ENCODE peak calls at places on chromosomes 6 and 20, in six cellular contexts. One of them, this sample, is unnamed.

GRCh38 chr6:37038297-37039198 is 33.1 kb downstream of the FGD2 start:
- DNase-seq in WTC11: no peak
- DNase-seq in A549: no peak
- DNase-seq in NB4: no peak
- DNase-seq in SK-N-SH: peak
- DNase-seq in GM12878: no peak
- DNase-seq in this sample: no peak

GRCh38 chr20:25300496-25301170 is 52.7 kb downstream of the PYGB start:
- DNase-seq in WTC11: no peak
- DNase-seq in A549: no peak
- DNase-seq in NB4: no peak
- DNase-seq in SK-N-SH: no peak
- DNase-seq in GM12878: no peak
- DNase-seq in this sample: no peak

GRCh38 chr6:43284986-43285385 is 13.1 kb upstream of the SLC22A7 start:
- DNase-seq in WTC11: no peak
- DNase-seq in A549: no peak
- DNase-seq in NB4: no peak
- DNase-seq in SK-N-SH: no peak
- DNase-seq in GM12878: no peak
- DNase-seq in this sample: no peak

GRCh38 chr20:21862224-21862927 is 156.9 kb downstream of the PAX1 start:
- DNase-seq in WTC11: peak
- DNase-seq in A549: no peak
- DNase-seq in NB4: no peak
- DNase-seq in SK-N-SH: no peak
- DNase-seq in GM12878: no peak
- DNase-seq in this sample: no peak

GRCh38 chr6:30926644-30927043 is 5.3 kb downstream of the SFTA2 start:
- DNase-seq in WTC11: no peak
- DNase-seq in A549: peak
- DNase-seq in NB4: no peak
- DNase-seq in SK-N-SH: no peak
- DNase-seq in GM12878: no peak
- DNase-seq in this sample: no peak

GRCh38 chr6:97085772-97086171 is 161.2 kb downstream of the KLHL32 start:
- DNase-seq in WTC11: no peak
- DNase-seq in A549: no peak
- DNase-seq in NB4: no peak
- DNase-seq in SK-N-SH: no peak
- DNase-seq in GM12878: no peak
- DNase-seq in this sample: no peak

GRCh38 chr6:118630067-118630466 is 21.3 kb downstream of the CEP85L start:
- DNase-seq in WTC11: no peak
- DNase-seq in A549: no peak
- DNase-seq in NB4: no peak
- DNase-seq in SK-N-SH: no peak
- DNase-seq in GM12878: no peak
- DNase-seq in this sample: no peak

GRCh38 chr20:48247961-48248360 is 462.7 kb upstream of the SULF2 start:
- DNase-seq in WTC11: no peak
- DNase-seq in A549: no peak
- DNase-seq in NB4: no peak
- DNase-seq in SK-N-SH: no peak
- DNase-seq in GM12878: no peak
- DNase-seq in this sample: no peak

GRCh38 chr6:29995346-29995777 is 53.0 kb downstream of the HLA-A start:
- DNase-seq in WTC11: no peak
- DNase-seq in A549: no peak
- DNase-seq in NB4: peak
- DNase-seq in SK-N-SH: no peak
- DNase-seq in GM12878: no peak
- DNase-seq in this sample: no peak

GRCh38 chr6:151661928-151662327 is 145.6 kb upstream of the ESR1 start:
- DNase-seq in WTC11: peak
- DNase-seq in A549: no peak
- DNase-seq in NB4: no peak
- DNase-seq in SK-N-SH: no peak
- DNase-seq in GM12878: no peak
- DNase-seq in this sample: no peak

GRCh38 chr6:6699741-6700367 is 111.3 kb downstream of the LY86 start:
- DNase-seq in WTC11: no peak
- DNase-seq in A549: peak
- DNase-seq in NB4: peak
- DNase-seq in SK-N-SH: peak
- DNase-seq in GM12878: no peak
- DNase-seq in this sample: no peak

GRCh38 chr6:12343440-12344162 is 53.4 kb downstream of the EDN1 start:
- DNase-seq in WTC11: no peak
- DNase-seq in A549: peak
- DNase-seq in NB4: no peak
- DNase-seq in SK-N-SH: no peak
- DNase-seq in GM12878: no peak
- DNase-seq in this sample: peak

GRCh38 chr6:117536317-117536716 is 53.8 kb downstream of the DCBLD1 start:
- DNase-seq in WTC11: no peak
- DNase-seq in A549: no peak
- DNase-seq in NB4: no peak
- DNase-seq in SK-N-SH: no peak
- DNase-seq in GM12878: no peak
- DNase-seq in this sample: no peak

GRCh38 chr6:168060521-168060931 is 18.5 kb downstream of the FRMD1 start:
- DNase-seq in WTC11: peak
- DNase-seq in A549: peak
- DNase-seq in NB4: no peak
- DNase-seq in SK-N-SH: peak
- DNase-seq in GM12878: no peak
- DNase-seq in this sample: peak

GRCh38 chr6:50899306-50899840 is 80.7 kb downstream of the TFAP2B start:
- DNase-seq in WTC11: no peak
- DNase-seq in A549: no peak
- DNase-seq in NB4: no peak
- DNase-seq in SK-N-SH: no peak
- DNase-seq in GM12878: no peak
- DNase-seq in this sample: no peak

GRCh38 chr6:32393660-32394420 is 13.1 kb downstream of the BTNL2 start:
- DNase-seq in WTC11: no peak
- DNase-seq in A549: no peak
- DNase-seq in NB4: no peak
- DNase-seq in SK-N-SH: no peak
- DNase-seq in GM12878: no peak
- DNase-seq in this sample: no peak

GRCh38 chr20:8315639-8316573 is 183.8 kb downstream of the PLCB1 start:
- DNase-seq in WTC11: no peak
- DNase-seq in A549: no peak
- DNase-seq in NB4: no peak
- DNase-seq in SK-N-SH: no peak
- DNase-seq in GM12878: no peak
- DNase-seq in this sample: peak

GRCh38 chr20:8322654-8323053 is 190.6 kb downstream of the PLCB1 start:
- DNase-seq in WTC11: no peak
- DNase-seq in A549: no peak
- DNase-seq in NB4: no peak
- DNase-seq in SK-N-SH: no peak
- DNase-seq in GM12878: no peak
- DNase-seq in this sample: no peak

GRCh38 chr20:8320306-8320705 is 188.2 kb downstream of the PLCB1 start:
- DNase-seq in WTC11: no peak
- DNase-seq in A549: no peak
- DNase-seq in NB4: peak
- DNase-seq in SK-N-SH: no peak
- DNase-seq in GM12878: no peak
- DNase-seq in this sample: no peak

DNA sequence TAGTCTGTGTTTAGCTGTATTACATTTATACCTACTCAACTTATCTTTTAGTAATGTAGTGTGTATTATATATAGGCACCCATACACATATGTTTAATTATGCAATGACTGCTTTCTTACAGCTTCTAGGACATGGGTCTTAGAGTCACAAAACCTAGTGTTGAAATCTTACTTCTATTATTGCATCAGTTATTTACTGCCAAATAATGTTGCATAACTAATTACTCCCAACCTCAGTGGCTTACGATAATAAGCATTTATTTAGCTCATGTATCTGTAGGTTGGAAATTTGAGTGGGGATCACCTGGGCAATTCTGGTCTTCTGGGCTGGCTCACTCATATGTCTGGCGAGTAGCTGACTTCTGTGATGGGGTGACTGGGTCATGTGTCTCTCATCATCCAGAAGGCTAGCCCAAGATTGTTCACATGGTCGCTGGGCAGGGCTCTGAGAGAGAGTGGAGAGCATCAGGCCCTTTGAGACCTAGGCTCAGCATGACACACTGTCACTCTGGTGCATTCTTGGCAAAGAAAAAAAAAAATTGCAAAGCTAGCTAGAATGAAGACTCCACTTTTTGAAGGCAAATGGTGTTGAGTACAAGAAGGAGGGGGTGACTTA is 187.0 kb downstream of the PLCB1 start:
- DNase-seq in WTC11: no peak
- DNase-seq in A549: no peak
- DNase-seq in NB4: peak
- DNase-seq in SK-N-SH: no peak
- DNase-seq in GM12878: no peak
- DNase-seq in this sample: no peak
- TF ChIP-seq MAX in WTC11: no peak
- TF ChIP-seq MAX in A549: no peak
- TF ChIP-seq MAX in NB4: no peak
- TF ChIP-seq MAX in SK-N-SH: no peak
- TF ChIP-seq MAX in GM12878: no peak
- TF ChIP-seq MAX in this sample: no peak

DNA sequence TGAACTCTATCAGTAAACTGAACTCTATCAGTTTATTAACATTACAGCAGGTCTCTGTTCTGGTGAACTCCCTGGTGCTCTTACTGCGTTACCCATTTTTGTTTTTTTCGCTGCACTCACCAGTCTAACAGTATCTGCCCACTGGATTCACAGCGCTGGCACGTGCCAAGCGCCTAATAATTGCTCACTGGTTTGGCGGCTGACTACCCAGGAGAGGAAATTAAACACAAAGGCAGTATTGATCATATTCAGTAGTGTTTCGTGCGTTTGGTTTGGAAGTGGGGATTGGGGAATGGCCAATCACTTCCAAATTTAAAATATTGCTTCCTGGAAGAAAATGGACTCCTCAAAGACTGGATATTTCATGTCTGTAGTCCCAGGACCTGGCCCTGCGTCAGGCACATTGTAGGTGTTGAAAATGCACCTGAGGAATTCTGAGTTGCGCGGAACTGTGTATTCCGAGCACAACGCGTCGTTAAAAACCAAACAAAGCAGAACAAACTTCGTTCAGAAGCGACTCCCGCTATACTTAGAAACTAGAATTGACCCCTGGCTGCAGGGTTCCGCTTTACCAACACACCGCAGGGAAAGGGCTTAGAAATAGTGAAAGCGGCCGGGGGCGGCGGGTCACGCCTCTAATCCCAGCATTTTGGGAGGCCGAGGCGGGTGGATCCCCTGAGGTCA is 1.1 kb upstream of the RPS12 start:
- DNase-seq in WTC11: peak
- DNase-seq in A549: peak
- DNase-seq in NB4: peak
- DNase-seq in SK-N-SH: no peak
- DNase-seq in GM12878: no peak
- DNase-seq in this sample: peak
- TF ChIP-seq MAX in WTC11: no peak
- TF ChIP-seq MAX in A549: peak
- TF ChIP-seq MAX in NB4: peak
- TF ChIP-seq MAX in SK-N-SH: peak
- TF ChIP-seq MAX in GM12878: no peak
- TF ChIP-seq MAX in this sample: peak

GRCh38 chr6:101400341-101400740 is 6.8 kb downstream of the GRIK2 start:
- DNase-seq in WTC11: no peak
- DNase-seq in A549: no peak
- DNase-seq in NB4: no peak
- DNase-seq in SK-N-SH: no peak
- DNase-seq in GM12878: no peak
- DNase-seq in this sample: no peak

GRCh38 chr6:101404767-101405166 is 11.3 kb downstream of the GRIK2 start:
- DNase-seq in WTC11: no peak
- DNase-seq in A549: no peak
- DNase-seq in NB4: no peak
- DNase-seq in SK-N-SH: no peak
- DNase-seq in GM12878: no peak
- DNase-seq in this sample: no peak

GRCh38 chr6:101403566-101403965 is 10.1 kb downstream of the GRIK2 start:
- DNase-seq in WTC11: peak
- DNase-seq in A549: no peak
- DNase-seq in NB4: no peak
- DNase-seq in SK-N-SH: no peak
- DNase-seq in GM12878: no peak
- DNase-seq in this sample: no peak

GRCh38 chr6:101401792-101402617 is 8.5 kb downstream of the GRIK2 start:
- DNase-seq in WTC11: peak
- DNase-seq in A549: no peak
- DNase-seq in NB4: no peak
- DNase-seq in SK-N-SH: peak
- DNase-seq in GM12878: no peak
- DNase-seq in this sample: no peak

DNA sequence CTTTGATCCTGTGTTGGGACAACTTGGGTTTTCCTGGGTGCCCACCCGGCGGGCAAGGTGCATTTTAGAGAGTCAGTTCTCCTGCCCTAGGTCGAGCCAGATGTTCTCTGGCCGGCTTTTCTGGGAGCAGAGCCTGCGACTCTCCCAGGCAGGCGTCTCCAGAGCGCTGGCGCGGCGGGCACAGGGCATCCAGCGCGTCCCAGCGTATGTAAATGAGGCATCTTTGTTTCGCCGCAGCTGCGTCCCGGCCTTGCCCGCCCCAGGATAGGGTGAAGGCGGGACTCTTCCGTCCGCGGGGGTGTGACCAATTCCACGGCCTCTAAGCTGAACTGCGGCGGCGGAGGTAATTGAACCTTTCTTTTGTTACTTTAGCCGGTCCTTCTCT is 9.1 kb downstream of the GRIK2 start:
- DNase-seq in WTC11: peak
- DNase-seq in A549: no peak
- DNase-seq in NB4: no peak
- DNase-seq in SK-N-SH: peak
- DNase-seq in GM12878: no peak
- DNase-seq in this sample: no peak
- TF ChIP-seq MAX in WTC11: no peak
- TF ChIP-seq MAX in A549: no peak
- TF ChIP-seq MAX in NB4: no peak
- TF ChIP-seq MAX in SK-N-SH: no peak
- TF ChIP-seq MAX in GM12878: no peak
- TF ChIP-seq MAX in this sample: no peak

DNA sequence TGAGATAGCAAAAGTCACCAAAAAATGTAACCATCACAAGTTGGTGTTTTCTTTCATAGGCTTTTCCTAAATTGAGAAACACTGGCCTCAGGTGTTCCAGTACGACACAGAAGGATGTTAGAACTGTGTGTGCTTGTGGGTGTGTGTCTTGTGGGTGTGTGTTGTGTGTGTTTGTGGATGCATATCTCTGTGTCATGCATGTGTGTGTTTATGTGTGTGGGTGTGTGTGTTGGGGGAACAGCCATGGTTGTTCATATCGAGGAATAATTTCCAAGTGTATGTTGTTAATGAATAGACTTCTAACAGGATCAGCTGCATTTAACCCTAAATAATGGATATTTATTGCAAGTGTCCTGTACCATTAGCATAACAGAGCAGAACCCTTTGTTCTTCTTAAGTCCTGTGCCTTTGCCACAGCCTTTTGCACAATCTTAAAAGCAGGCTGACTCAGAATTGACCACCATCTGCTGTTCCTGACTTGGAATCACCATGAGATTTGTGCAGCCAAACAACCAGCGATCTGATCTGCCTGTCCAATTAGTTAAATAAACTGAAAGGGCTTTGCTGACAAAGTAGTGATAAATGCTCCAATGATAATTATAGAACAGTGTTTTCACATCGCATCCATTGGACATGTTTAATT is 7.7 kb downstream of the CD93 start:
- DNase-seq in WTC11: no peak
- DNase-seq in A549: no peak
- DNase-seq in NB4: peak
- DNase-seq in SK-N-SH: no peak
- DNase-seq in GM12878: no peak
- DNase-seq in this sample: no peak
- TF ChIP-seq MAX in WTC11: no peak
- TF ChIP-seq MAX in A549: no peak
- TF ChIP-seq MAX in NB4: no peak
- TF ChIP-seq MAX in SK-N-SH: no peak
- TF ChIP-seq MAX in GM12878: no peak
- TF ChIP-seq MAX in this sample: no peak